ENCODE peak calls at places on chromosome 7, in eight cellular contexts. I is Calu3; L is cardiac muscle cell; X is foreskin fibroblast; A is CD8-positive, alpha-beta memory T cell; T is Right ventricle myocardium inferior; Y is H9; W is sciatic nerve. Z is an unnamed sample.

GRCh38 chr7:953547-954327 is 743 bp downstream of the ADAP1 start:
- DNase-seq in A (peak), L (peak), T (peak), Y (peak), I (peak), W (no peak), X (peak), Z (no peak)

GRCh38 chr7:123154231-123154860 is 45.4 kb downstream of the SLC13A1 start:
- DNase-seq in Y (peak), L (peak), A (no peak), W (peak), T (no peak), I (peak), X (peak), Z (peak)

GRCh38 chr7:22185559-22185958 is 171.4 kb downstream of the RAPGEF5 start:
- DNase-seq in W (no peak), T (no peak), A (no peak), Y (no peak), X (no peak), L (no peak), I (no peak), Z (no peak)

GRCh38 chr7:52080493-52080892 is 763.9 kb upstream of the COBL start:
- DNase-seq in A (no peak), L (no peak), X (no peak), W (no peak), T (no peak), I (no peak), Y (no peak), Z (no peak)

GRCh38 chr7:41792099-41792498 is 89.2 kb upstream of the INHBA start:
- DNase-seq in L (peak), I (no peak), A (no peak), T (peak), W (no peak), X (peak), Y (no peak), Z (no peak)

GRCh38 chr7:22432203-22432718 is 67.7 kb downstream of the STEAP1B start:
- DNase-seq in X (no peak), I (no peak), Y (no peak), L (no peak), A (no peak), T (no peak), W (no peak), Z (no peak)

GRCh38 chr7:4683043-4683883 is 1.2 kb downstream of the FOXK1 start:
- DNase-seq in L (no peak), T (no peak), I (peak), X (peak), A (peak), Y (no peak), W (peak), Z (no peak)

GRCh38 chr7:71637578-71637977 is 505.6 kb downstream of the GALNT17 start:
- DNase-seq in A (no peak), X (peak), Y (no peak), T (no peak), I (no peak), L (peak), W (no peak), Z (no peak)

GRCh38 chr7:81162234-81162633 is 243.4 kb upstream of the SEMA3C start:
- DNase-seq in T (no peak), L (no peak), I (no peak), X (no peak), W (no peak), A (no peak), Y (no peak), Z (no peak)

GRCh38 chr7:21067216-21067615 is 280.5 kb upstream of the SP8 start:
- DNase-seq in X (no peak), W (no peak), I (no peak), L (no peak), A (no peak), T (no peak), Y (no peak), Z (no peak)

GRCh38 chr7:99002146-99002826 is 124.0 kb downstream of the TRRAP start:
- DNase-seq in I (no peak), W (no peak), X (no peak), A (no peak), L (no peak), Y (no peak), T (no peak), Z (no peak)

GRCh38 chr7:34900891-34901493 is 136.3 kb downstream of the DPY19L1 start:
- DNase-seq in W (no peak), T (no peak), I (no peak), Y (peak), A (no peak), L (peak), X (no peak), Z (peak)

GRCh38 chr7:74217455-74218342 is 7.9 kb downstream of the LAT2 start:
- DNase-seq in I (no peak), A (no peak), T (peak), W (no peak), Y (no peak), L (no peak), X (no peak), Z (no peak)